ENCODE peak calls at places on chromosomes 7 and 10, in five cellular contexts. P, U, S, K and Q are unnamed samples.
A peak's percentile ranks its signal among the peaks of the same experiment; 100 is the strongest.

GRCh38 chr7:143499743-143500348 is 22.2 kb downstream of the TAS2R41 start:
- DNase-seq in P (no peak), K (no peak), S (no peak), U (no peak), Q (peak; percentile 26)

GRCh38 chr10:69716711-69717560 is 84.8 kb upstream of the COL13A1 start:
- DNase-seq in K (peak; percentile 93), P (peak; percentile 65), S (peak; percentile 33), U (peak; percentile 78), Q (peak; percentile 52)

GRCh38 chr10:13614530-13615332 is 28.0 kb downstream of the PRPF18 start:
- DNase-seq in P (no peak), U (peak; percentile 37), S (peak; percentile 78), K (peak; percentile 51), Q (peak; percentile 88)

GRCh38 chr10:60425392-60426110 is 35.9 kb upstream of the ANK3 start:
- DNase-seq in S (peak; percentile 67), P (no peak), U (no peak), K (no peak), Q (no peak)

GRCh38 chr7:15334524-15335269 is 227.1 kb downstream of the AGMO start:
- DNase-seq in K (no peak), P (no peak), S (no peak), U (no peak), Q (no peak)

GRCh38 chr7:22949944-22950343 is 64.0 kb downstream of the HYCC1 start:
- DNase-seq in P (no peak), S (no peak), U (no peak), K (no peak), Q (peak; percentile 38)

GRCh38 chr7:139330333-139331030 is 10.7 kb upstream of the FMC1 start:
- DNase-seq in S (no peak), P (no peak), K (no peak), U (no peak), Q (no peak)

GRCh38 chr10:19801369-19801768 is 14.9 kb upstream of the PLXDC2 start:
- DNase-seq in S (no peak), U (no peak), K (no peak), P (no peak), Q (no peak)

GRCh38 chr10:1578392-1579140 is 158.8 kb downstream of the ADARB2 start:
- DNase-seq in P (no peak), U (no peak), K (no peak), S (no peak), Q (no peak)

GRCh38 chr10:103451091-103451801 is 924 bp downstream of the CALHM2 start:
- DNase-seq in P (no peak), U (no peak), K (no peak), S (no peak), Q (no peak)

GRCh38 chr7:123204206-123204835 is 4.6 kb upstream of the SLC13A1 start:
- DNase-seq in P (no peak), U (no peak), K (no peak), S (no peak), Q (no peak)

GRCh38 chr10:114780610-114781184 is 40.9 kb upstream of the FHIP2A start:
- DNase-seq in U (no peak), K (no peak), S (no peak), P (no peak), Q (no peak)

GRCh38 chr10:6009159-6009558 is 31.8 kb upstream of the IL15RA start:
- DNase-seq in K (no peak), U (no peak), P (no peak), S (peak; percentile 81), Q (peak; percentile 36)

GRCh38 chr10:116127296-116127695 is 145.7 kb downstream of the GFRA1 start:
- DNase-seq in P (no peak), K (no peak), U (no peak), S (no peak), Q (no peak)

GRCh38 chr7:128727239-128727638 is 11.9 kb upstream of the CALU start:
- DNase-seq in S (no peak), K (peak; percentile 20), P (no peak), U (no peak), Q (no peak)

GRCh38 chr7:128725524-128725923 is 13.6 kb upstream of the CALU start:
- DNase-seq in S (no peak), U (no peak), P (no peak), K (peak; percentile 31), Q (no peak)

GRCh38 chr7:128726031-128726430 is 13.1 kb upstream of the CALU start:
- DNase-seq in U (no peak), P (no peak), K (peak; percentile 20), S (no peak), Q (no peak)

GRCh38 chr7:128724743-128725142 is 14.4 kb upstream of the CALU start:
- DNase-seq in P (no peak), U (no peak), S (no peak), K (no peak), Q (no peak)

GRCh38 chr7:128726673-128727072 is 12.5 kb upstream of the CALU start:
- DNase-seq in K (peak; percentile 7), S (no peak), U (no peak), P (no peak), Q (no peak)
- H3K79me1 ChIP-seq in K (no peaks in the 10 kb centered on the region), S (no peaks in the 10 kb centered on the region), U (no peaks in the 10 kb centered on the region), P (no peaks in the 10 kb centered on the region), Q (no peaks in the 10 kb centered on the region)

DNA sequence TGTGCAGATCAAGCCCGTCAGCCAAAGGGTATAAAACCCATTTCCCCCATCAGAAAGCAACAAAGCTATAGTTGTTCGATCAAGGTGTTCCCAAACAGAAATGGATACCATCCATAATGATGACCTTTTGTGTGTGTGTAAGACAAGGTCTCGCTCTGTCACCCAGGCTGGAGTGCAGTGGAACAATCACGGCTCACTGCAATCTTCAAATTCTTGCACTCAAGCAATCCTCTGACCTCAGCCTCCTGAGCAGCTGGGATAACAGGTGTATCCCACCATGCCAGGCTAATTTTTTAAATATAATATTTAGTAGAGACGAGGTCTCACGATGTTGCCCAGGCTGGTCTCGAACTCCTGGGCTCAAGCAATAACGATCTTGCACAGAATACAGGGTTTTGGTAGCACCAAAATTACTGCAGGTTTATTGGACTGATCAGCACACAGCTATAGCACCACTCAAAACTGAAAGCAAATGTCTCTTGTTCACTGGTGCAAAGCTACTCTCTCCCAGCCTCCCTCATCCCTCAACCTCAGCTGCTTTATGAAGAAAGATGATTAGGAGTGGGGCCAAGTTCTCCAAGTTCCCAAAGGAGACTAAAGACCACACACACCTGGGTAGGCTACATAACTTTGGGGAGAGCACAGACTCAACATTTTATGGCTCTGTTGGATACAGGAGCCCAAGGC is 80.5 kb downstream of the ABI1 start:
- DNase-seq in S (no peak), U (no peak), K (no peak), P (no peak), Q (no peak)
- H3K14ac ChIP-seq in S (no peak overlapping the region), U (peak overlapping the region; percentile 15), K (no peak overlapping the region), P (no peak overlapping the region), Q (no peak overlapping the region)

GRCh38 chr10:16853809-16854208 is 36.6 kb upstream of the RSU1 start:
- DNase-seq in K (no peak), U (no peak), S (no peak), P (no peak), Q (no peak)
- H2BK15ac ChIP-seq in K (no peak overlapping the region), U (no peak overlapping the region), S (no peak overlapping the region), P (no peak overlapping the region), Q (no peak overlapping the region)

GRCh38 chr7:75019800-75020199 is 53.8 kb downstream of the RCC1L start:
- DNase-seq in S (no peak), K (no peak), P (no peak), U (no peak), Q (no peak)

GRCh38 chr7:75028299-75028698 is 45.3 kb downstream of the RCC1L start:
- DNase-seq in U (no peak), S (no peak), P (no peak), K (no peak), Q (no peak)

DNA sequence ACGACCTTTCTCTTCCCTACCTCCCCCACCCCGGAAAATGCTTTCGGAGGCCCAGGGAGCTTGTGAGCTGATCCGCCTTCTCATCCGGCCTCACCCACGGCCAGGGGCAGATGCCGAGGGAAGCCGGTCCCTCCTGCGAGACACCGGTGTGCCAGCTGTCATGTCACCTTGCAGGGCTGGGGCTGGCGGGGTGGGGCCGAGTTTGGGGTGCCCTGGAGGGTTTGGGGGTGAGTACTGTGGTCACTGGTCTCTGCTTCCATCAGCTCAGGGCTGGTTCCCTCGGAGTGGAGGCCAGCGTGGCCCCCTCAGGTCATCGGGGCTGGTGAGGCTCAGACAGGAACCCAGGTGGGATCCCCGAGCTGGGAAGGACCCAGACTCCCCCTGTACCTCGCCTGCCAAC is 48.7 kb downstream of the RCC1L start:
- DNase-seq in K (no peak), P (no peak), S (no peak), U (no peak), Q (no peak)
- H3K79me1 ChIP-seq in K (peaks cover 3% of the 10 kb centered on the region), P (peaks cover 7% of the 10 kb centered on the region), S (no peaks in the 10 kb centered on the region), U (no peaks in the 10 kb centered on the region), Q (no peaks in the 10 kb centered on the region)

GRCh38 chr10:78508955-78509354 is 475.3 kb downstream of the RPS24 start:
- DNase-seq in P (no peak), U (no peak), K (no peak), S (no peak), Q (no peak)

GRCh38 chr10:78507761-78508160 is 474.1 kb downstream of the RPS24 start:
- DNase-seq in P (no peak), U (no peak), K (no peak), S (no peak), Q (no peak)

GRCh38 chr10:78510566-78511323 is 477.1 kb downstream of the RPS24 start:
- DNase-seq in K (no peak), U (no peak), P (no peak), S (no peak), Q (no peak)

GRCh38 chr10:78505657-78506056 is 472.0 kb downstream of the RPS24 start:
- DNase-seq in P (no peak), U (no peak), S (peak; percentile 57), K (no peak), Q (no peak)

GRCh38 chr10:78506614-78507013 is 473.0 kb downstream of the RPS24 start:
- DNase-seq in U (no peak), S (no peak), K (no peak), P (no peak), Q (no peak)
- H3K14ac ChIP-seq in U (no peak overlapping the region), S (no peak overlapping the region), K (no peak overlapping the region), P (no peak overlapping the region), Q (no peak overlapping the region)

GRCh38 chr7:128835790-128836641 is 5.8 kb downstream of the FLNC start:
- DNase-seq in K (no peak), P (no peak), S (peak; percentile 66), U (no peak), Q (no peak)
- H2BK15ac ChIP-seq in K (no peak overlapping the region), P (no peak overlapping the region), S (no peak overlapping the region), U (no peak overlapping the region), Q (no peak overlapping the region)